ENCODE peak calls at places on chromosomes 5 and 9, in four cellular contexts. T is GM06990; Z is AG04450; A is CD4-positive, alpha-beta T cell. U is an unnamed sample.
A peak's percentile ranks its signal among the peaks of the same experiment; 100 is the strongest.

GRCh38 chr5:54040773-54041172 is 269.6 kb downstream of the ARL15 start:
- DNase-seq in A (no peak), T (no peak), Z (no peak), U (no peak)

GRCh38 chr9:30103647-30104394 is 2280.6 kb upstream of the ACO1 start:
- DNase-seq in T (no peak), Z (no peak), A (no peak), U (no peak)

GRCh38 chr5:95631265-95631957 is 11.5 kb downstream of the GPR150 start:
- DNase-seq in A (no peak), T (no peak), Z (peak; percentile 44), U (no peak)

GRCh38 chr9:132788378-132788777 is 89.7 kb downstream of the AK8 start:
- DNase-seq in Z (no peak), T (no peak), A (no peak), U (no peak)

GRCh38 chr9:34992376-34992951 is 2.9 kb downstream of the DNAJB5 start:
- DNase-seq in Z (peak; percentile 72), A (no peak), T (peak; percentile 41), U (no peak)

GRCh38 chr5:176589039-176589769 is 20.8 kb downstream of the GPRIN1 start:
- DNase-seq in Z (no peak), A (no peak), T (no peak), U (no peak)

GRCh38 chr9:133112361-133113026 is 8.5 kb downstream of the RALGDS start:
- DNase-seq in T (peak; percentile 57), A (no peak), Z (no peak), U (no peak)

GRCh38 chr9:19748278-19749126 is 40.3 kb downstream of the SLC24A2 start:
- DNase-seq in T (no peak), A (no peak), Z (no peak), U (no peak)

GRCh38 chr5:125550237-125550636 is 803.8 kb upstream of the ZNF608 start:
- DNase-seq in Z (no peak), T (no peak), A (no peak), U (no peak)

GRCh38 chr9:128007566-128008138 is 26.9 kb upstream of the EEIG1 start:
- DNase-seq in A (peak; percentile 90), Z (no peak), T (peak; percentile 83), U (peak; percentile 77)

GRCh38 chr9:14193338-14193980 is 120.5 kb downstream of the NFIB start:
- DNase-seq in T (no peak), Z (no peak), A (no peak), U (no peak)

GRCh38 chr5:93192107-93192506 is 388.9 kb downstream of the NR2F1-AS1 start:
- DNase-seq in A (no peak), Z (peak; percentile 78), T (no peak), U (no peak)

GRCh38 chr9:113309204-113309813 is 6.1 kb upstream of the RNF183 start:
- DNase-seq in Z (peak; percentile 10), A (no peak), T (no peak), U (peak; percentile 64)

GRCh38 chr5:14929293-14930065 is 57.9 kb upstream of the ANKH start:
- DNase-seq in T (no peak), Z (no peak), A (no peak), U (no peak)

GRCh38 chr9:4748612-4749011 is 7.6 kb upstream of the AK3 start:
- DNase-seq in Z (no peak), A (no peak), T (no peak), U (no peak)

GRCh38 chr5:152994040-152994439 is 496.4 kb upstream of the GRIA1 start:
- DNase-seq in A (no peak), T (no peak), Z (no peak), U (no peak)

GRCh38 chr5:115962565-115963402 is 509 bp downstream of the LVRN start:
- DNase-seq in T (no peak), A (no peak), Z (no peak), U (peak; percentile 62)

GRCh38 chr5:6592611-6593010 is 40.2 kb downstream of the NSUN2 start:
- DNase-seq in Z (no peak), A (no peak), T (no peak), U (no peak)

GRCh38 chr9:108775901-108776306 is 79.9 kb downstream of the ACTL7B start:
- DNase-seq in Z (no peak), T (no peak), A (no peak), U (no peak)

GRCh38 chr9:33498387-33498786 is 24.7 kb upstream of the NOL6 start:
- DNase-seq in Z (no peak), T (no peak), A (no peak), U (no peak)

GRCh38 chr9:93288891-93289883 is 105.2 kb downstream of the WNK2 start:
- DNase-seq in Z (no peak), T (no peak), A (no peak), U (peak; percentile 23)

GRCh38 chr5:149646564-149646963 is 65.3 kb downstream of the ARHGEF37 start:
- DNase-seq in T (no peak), Z (no peak), A (peak; percentile 28), U (no peak)

GRCh38 chr5:10400411-10400810 is 41.3 kb upstream of the ROPN1L start:
- DNase-seq in Z (no peak), A (no peak), T (no peak), U (no peak)

GRCh38 chr9:72271617-72272478 is 93.2 kb downstream of the ZFAND5 start:
- DNase-seq in A (peak; percentile 11), Z (peak; percentile 7), T (no peak), U (peak; percentile 67)

GRCh38 chr9:137096785-137097546 is 10.2 kb downstream of the MAN1B1 start:
- DNase-seq in A (no peak), T (no peak), Z (no peak), U (no peak)

GRCh38 chr9:71384343-71384742 is 262.9 kb upstream of the TRPM3 start:
- DNase-seq in A (no peak), Z (no peak), T (no peak), U (no peak)

GRCh38 chr9:37036237-37037136 is 2.4 kb upstream of the PAX5 start:
- DNase-seq in T (peak; percentile 84), Z (no peak), A (no peak), U (peak; percentile 71)

GRCh38 chr5:42993516-42994284 is 46.4 kb downstream of the ANXA2R start:
- DNase-seq in T (peak; percentile 60), Z (peak; percentile 66), A (peak; percentile 54), U (no peak)

GRCh38 chr5:56981906-56982305 is 30.0 kb upstream of the MIER3 start:
- DNase-seq in A (no peak), T (no peak), Z (no peak), U (no peak)

GRCh38 chr9:130172161-130172857 is at the start of gene NCS1:
- DNase-seq in Z (no peak), A (peak; percentile 15), T (no peak), U (peak; percentile 86)

GRCh38 chr9:130174025-130174424 is 1.8 kb downstream of the NCS1 start:
- DNase-seq in A (no peak), T (no peak), Z (no peak), U (no peak)

GRCh38 chr9:130171226-130172148 is 717 bp upstream of the NCS1 start:
- DNase-seq in Z (no peak), T (no peak), A (no peak), U (no peak)

GRCh38 chr9:130173462-130173876 is 1.3 kb downstream of the NCS1 start:
- DNase-seq in Z (no peak), A (no peak), T (no peak), U (no peak)

GRCh38 chr9:130172858-130173461 is 756 bp downstream of the NCS1 start:
- DNase-seq in T (no peak), A (peak; percentile 9), Z (no peak), U (no peak)
- TF ChIP-seq CTCF in T (no peak), A (no peak), Z (no peak), U (no peak)

DNA sequence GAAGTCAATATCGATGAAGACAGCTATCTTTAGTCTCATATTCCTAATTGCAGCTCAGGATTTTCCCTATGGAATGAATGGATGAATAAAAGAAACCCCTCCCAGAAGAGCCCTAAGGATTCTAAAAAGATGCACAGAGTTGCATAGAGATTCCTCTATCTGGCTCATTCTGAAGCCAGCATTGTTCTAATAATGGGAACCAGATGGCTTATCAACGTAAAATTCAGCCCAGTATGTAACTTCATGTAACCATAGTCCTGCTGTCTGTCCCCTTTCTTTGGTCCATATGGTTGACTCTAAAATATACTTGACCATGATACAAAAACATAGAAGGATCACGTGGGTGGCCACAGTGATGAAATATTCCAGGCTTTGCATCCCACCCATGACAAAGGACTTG is 508.6 kb downstream of the RASEF start:
- DNase-seq in Z (no peak), T (no peak), A (no peak), U (no peak)
- TF ChIP-seq CTCF in Z (no peak), T (no peak), A (no peak), U (no peak)

DNA sequence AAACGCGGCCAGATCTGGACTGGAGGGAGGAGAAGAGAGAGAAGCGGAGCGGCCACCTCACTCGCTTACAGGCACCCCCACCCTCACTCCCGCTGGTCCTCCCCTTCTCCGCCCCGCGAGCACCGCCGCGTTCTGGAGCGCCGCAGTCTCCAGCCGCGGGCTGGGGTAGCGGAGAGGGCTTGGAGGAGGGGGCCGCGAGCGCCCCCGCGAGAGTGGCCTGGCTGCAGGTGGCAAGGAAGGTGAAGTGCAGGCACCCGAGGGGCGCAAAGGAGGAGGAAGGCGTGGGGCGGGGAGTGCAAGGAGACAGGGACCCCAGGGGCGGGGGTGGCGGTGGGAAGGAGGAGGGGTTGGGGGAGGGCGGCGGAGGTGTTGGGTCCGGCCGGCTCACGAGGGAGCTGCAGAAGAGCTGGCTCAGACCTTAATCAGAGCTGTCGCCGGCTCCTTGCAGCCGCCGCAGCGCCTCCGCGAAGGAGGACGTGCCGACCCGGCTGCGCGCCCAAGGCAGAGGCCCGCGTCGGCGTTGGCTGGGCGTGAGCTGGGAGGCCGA is at the start of gene DMRT3:
- DNase-seq in Z (no peak), A (no peak), T (no peak), U (peak; percentile 39)
- TF ChIP-seq CTCF in Z (no peak), A (no peak), T (peak; percentile 8), U (no peak)

DNA sequence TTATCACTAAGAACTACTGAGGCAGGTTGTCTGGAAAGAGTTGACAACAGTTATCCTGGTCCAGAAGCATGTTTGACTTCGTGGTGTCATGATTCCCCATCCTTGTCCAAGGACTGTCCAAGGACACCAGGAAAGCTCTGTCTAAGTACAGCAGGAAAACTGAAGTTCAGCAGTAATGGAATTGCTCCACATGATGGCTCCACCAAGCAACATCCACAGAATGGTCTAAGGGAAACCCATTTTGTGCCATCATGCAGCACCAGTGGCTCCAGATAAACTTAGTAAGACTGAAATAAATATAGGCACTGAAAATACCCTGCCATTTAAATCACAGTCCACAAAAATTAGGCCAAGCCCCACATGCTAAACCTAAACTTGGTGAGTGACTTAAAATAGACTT is 192.8 kb downstream of the CDH18 start:
- DNase-seq in Z (peak; percentile 18), A (no peak), T (no peak), U (no peak)
- TF ChIP-seq CTCF in Z (peak; percentile 63), A (no peak), T (no peak), U (no peak)

U was measured in GM13976.